ENCODE peak calls at places on chromosomes 5 and 9, in six cellular contexts. R is adrenal gland, S is stomach, I is tibial nerve, M is sigmoid colon, O is breast epithelium. E is an unnamed sample.

GRCh38 chr9:87664153-87665060 is 61.5 kb upstream of the CTSL start:
- DNase-seq in R (no peak), S (no peak), I (no peak), M (no peak), O (no peak), E (no peak)

GRCh38 chr5:1787472-1788047 is 12.1 kb downstream of the MRPL36 start:
- DNase-seq in R (no peak), S (no peak), I (no peak), M (peak), O (peak), E (no peak)

GRCh38 chr9:12882430-12882829 is 107.6 kb downstream of the LURAP1L start:
- DNase-seq in R (no peak), S (no peak), I (no peak), M (no peak), O (no peak), E (no peak)

GRCh38 chr5:147346006-147346561 is 111.3 kb downstream of the STK32A start:
- DNase-seq in R (no peak), S (no peak), I (no peak), M (no peak), O (no peak), E (no peak)

GRCh38 chr9:74946686-74947085 is 6.0 kb downstream of the C9orf40 start:
- DNase-seq in R (no peak), S (no peak), I (no peak), M (no peak), O (no peak), E (no peak)

GRCh38 chr5:55594636-55595035 is 59.9 kb upstream of the PLPP1 start:
- DNase-seq in R (no peak), S (no peak), I (no peak), M (no peak), O (no peak), E (no peak)

GRCh38 chr9:111730937-111731567 is 63.7 kb downstream of the SHOC1 start:
- DNase-seq in R (no peak), S (no peak), I (no peak), M (no peak), O (no peak), E (no peak)

GRCh38 chr9:15370496-15371464 is 51.9 kb upstream of the SNAPC3 start:
- DNase-seq in R (no peak), S (no peak), I (no peak), M (no peak), O (no peak), E (no peak)

GRCh38 chr9:85502815-85503643 is 238.7 kb downstream of the AGTPBP1 start:
- DNase-seq in R (no peak), S (no peak), I (no peak), M (no peak), O (no peak), E (no peak)

GRCh38 chr5:133051117-133051546 is 681 bp upstream of the HSPA4 start:
- DNase-seq in R (no peak), S (no peak), I (peak), M (no peak), O (no peak), E (no peak)

GRCh38 chr9:79769476-79770275 is 197.9 kb downstream of the TLE4 start:
- DNase-seq in R (no peak), S (no peak), I (no peak), M (no peak), O (no peak), E (no peak)

GRCh38 chr5:53942724-53943123 is 367.6 kb downstream of the ARL15 start:
- DNase-seq in R (no peak), S (no peak), I (peak), M (no peak), O (no peak), E (no peak)

GRCh38 chr9:128192601-128193371 is 1.4 kb upstream of the CIZ1 start:
- DNase-seq in R (peak), S (peak), I (peak), M (peak), O (peak), E (peak)

GRCh38 chr9:9998491-9999287 is 614.1 kb downstream of the PTPRD start:
- DNase-seq in R (no peak), S (no peak), I (no peak), M (no peak), O (no peak), E (no peak)
- TF ChIP-seq POLR2A in R (no peak), S (no peak), I (no peak), M (no peak), O (no peak), E (no peak)

GRCh38 chr5:134247411-134247810 is 21.5 kb upstream of the PPP2CA start:
- DNase-seq in R (no peak), S (no peak), I (no peak), M (no peak), O (no peak), E (no peak)
- H3K4me3 ChIP-seq in R (no peak), S (no peak), I (no peak), M (no peak), O (no peak), E (no peak)

DNA sequence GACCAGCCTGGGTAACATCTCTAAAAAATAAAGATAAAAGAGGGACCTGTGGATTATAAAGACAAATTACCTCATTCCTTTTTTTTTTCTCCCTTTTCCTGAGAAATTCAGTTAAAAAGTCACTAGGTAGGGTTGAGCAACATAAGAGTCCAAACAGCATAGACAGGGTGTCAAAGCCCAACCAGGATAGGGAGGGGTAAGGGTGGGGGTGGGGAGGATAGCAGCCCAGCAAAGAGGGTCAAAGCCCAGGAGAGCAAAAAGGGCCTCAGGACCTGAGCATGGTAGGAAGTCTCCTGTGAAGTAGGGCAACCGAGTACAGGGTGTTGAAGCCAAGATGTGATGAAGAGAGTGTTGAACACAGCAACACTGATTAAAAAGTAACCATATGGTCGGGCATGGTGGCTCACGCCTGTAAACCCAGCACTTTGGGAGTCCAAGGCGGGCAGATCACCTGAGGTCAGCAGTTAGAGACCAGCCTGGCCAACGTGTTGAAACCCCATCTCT is 5.7 kb upstream of the B4GALT1 start:
- DNase-seq in R (no peak), S (no peak), I (no peak), M (no peak), O (no peak), E (no peak)
- H3K27ac ChIP-seq in R (peak), S (peak), I (no peak), M (no peak), O (no peak), E (no peak)

GRCh38 chr5:370311-370958 is 48.9 kb downstream of the AHRR start:
- DNase-seq in R (no peak), S (peak), I (no peak), M (no peak), O (no peak), E (no peak)

GRCh38 chr5:367358-368130 is 46.0 kb downstream of the AHRR start:
- DNase-seq in R (no peak), S (no peak), I (peak), M (no peak), O (no peak), E (no peak)

GRCh38 chr5:370959-371810 is 49.7 kb downstream of the AHRR start:
- DNase-seq in R (peak), S (peak), I (peak), M (no peak), O (peak), E (no peak)

GRCh38 chr5:368162-369084 is 46.9 kb downstream of the AHRR start:
- DNase-seq in R (no peak), S (no peak), I (peak), M (no peak), O (no peak), E (no peak)

DNA sequence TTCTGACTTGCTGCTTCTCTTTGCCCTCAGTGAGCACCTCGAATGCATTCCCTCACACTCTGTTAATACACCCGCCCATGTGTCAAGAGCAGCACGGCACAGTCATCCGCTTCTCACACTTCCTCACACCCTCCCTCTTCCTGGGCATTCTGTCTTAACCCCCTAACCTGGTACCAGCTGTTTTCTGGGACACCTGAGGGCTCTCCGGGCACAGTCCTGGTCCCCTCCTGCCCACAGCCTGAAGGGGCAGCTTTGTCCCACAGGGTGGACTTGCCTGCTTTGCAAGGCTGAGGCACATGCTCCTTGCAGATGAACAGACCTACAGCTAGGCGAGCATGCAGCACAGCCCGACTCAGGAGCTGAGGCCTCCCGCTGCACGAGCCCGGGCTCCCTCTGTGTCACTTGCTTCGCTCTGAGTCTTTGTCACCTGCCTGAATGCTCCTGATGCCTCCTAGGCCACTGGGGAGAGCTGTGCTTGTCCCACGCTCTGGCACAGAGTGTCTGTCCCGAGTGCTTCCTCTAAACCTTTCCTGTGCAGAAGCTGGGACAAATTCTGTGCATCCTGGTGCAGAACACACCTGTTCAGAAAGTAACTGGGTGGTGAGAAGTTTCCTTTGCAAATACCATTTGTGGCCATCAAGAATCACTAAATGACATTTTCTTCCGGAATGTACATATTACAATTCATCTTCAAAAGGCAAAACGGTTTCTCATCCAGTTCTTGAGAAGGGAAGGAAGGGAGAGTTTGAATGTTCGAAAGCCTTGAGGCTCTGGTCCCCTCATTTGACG is 47.8 kb downstream of the AHRR start:
- DNase-seq in R (no peak), S (no peak), I (peak), M (peak), O (no peak), E (no peak)
- TF ChIP-seq POLR2A in R (no peak), S (no peak), I (no peak), M (no peak), O (no peak), E (no peak)

E was measured in gastrocnemius medialis.